ENCODE peak calls at places on chromosomes 4 and X, in five cellular contexts. One of them, this sample, is unnamed.

GRCh38 chr4:61924131-61924530 is 724.0 kb downstream of the ADGRL3 start:
- DNase-seq in activated effector memory CD4-positive, alpha-beta T cell treated with Interleukin-2 at 50 U/mL for 16 hours: no peak
- DNase-seq in stimulated activated CD4-positive, alpha-beta T cell treated with anti-CD3 and anti-CD28 coated beads, Interleukin-1b, Interleukin-23, amount 100 ng/mL, for 24 hours: no peak
- DNase-seq in glutamatergic neuron: no peak
- DNase-seq in fibroblast of lung: no peak
- DNase-seq in this sample: no peak

GRCh38 chrX:153708415-153708814 is 15.8 kb downstream of the BCAP31 start:
- DNase-seq in glutamatergic neuron: peak
- DNase-seq in activated effector memory CD4-positive, alpha-beta T cell treated with Interleukin-2 at 50 U/mL for 16 hours: no peak
- DNase-seq in stimulated activated CD4-positive, alpha-beta T cell treated with anti-CD3 and anti-CD28 coated beads, Interleukin-1b, Interleukin-23, amount 100 ng/mL, for 24 hours: no peak
- DNase-seq in fibroblast of lung: peak
- DNase-seq in this sample: peak

GRCh38 chr4:1109898-1110506 is 3.4 kb downstream of the RNF212 start:
- DNase-seq in activated effector memory CD4-positive, alpha-beta T cell treated with Interleukin-2 at 50 U/mL for 16 hours: no peak
- DNase-seq in stimulated activated CD4-positive, alpha-beta T cell treated with anti-CD3 and anti-CD28 coated beads, Interleukin-1b, Interleukin-23, amount 100 ng/mL, for 24 hours: no peak
- DNase-seq in fibroblast of lung: no peak
- DNase-seq in glutamatergic neuron: no peak
- DNase-seq in this sample: no peak

GRCh38 chr4:101972791-101973190 is 182.3 kb downstream of the BANK1 start:
- DNase-seq in glutamatergic neuron: no peak
- DNase-seq in stimulated activated CD4-positive, alpha-beta T cell treated with anti-CD3 and anti-CD28 coated beads, Interleukin-1b, Interleukin-23, amount 100 ng/mL, for 24 hours: no peak
- DNase-seq in activated effector memory CD4-positive, alpha-beta T cell treated with Interleukin-2 at 50 U/mL for 16 hours: no peak
- DNase-seq in fibroblast of lung: no peak
- DNase-seq in this sample: no peak

GRCh38 chr4:99708551-99708950 is 50.9 kb upstream of the C4orf54 start:
- DNase-seq in stimulated activated CD4-positive, alpha-beta T cell treated with anti-CD3 and anti-CD28 coated beads, Interleukin-1b, Interleukin-23, amount 100 ng/mL, for 24 hours: no peak
- DNase-seq in activated effector memory CD4-positive, alpha-beta T cell treated with Interleukin-2 at 50 U/mL for 16 hours: no peak
- DNase-seq in glutamatergic neuron: no peak
- DNase-seq in fibroblast of lung: no peak
- DNase-seq in this sample: no peak

GRCh38 chr4:183602444-183603102 is 56.4 kb downstream of the RWDD4 start:
- DNase-seq in stimulated activated CD4-positive, alpha-beta T cell treated with anti-CD3 and anti-CD28 coated beads, Interleukin-1b, Interleukin-23, amount 100 ng/mL, for 24 hours: no peak
- DNase-seq in glutamatergic neuron: no peak
- DNase-seq in activated effector memory CD4-positive, alpha-beta T cell treated with Interleukin-2 at 50 U/mL for 16 hours: no peak
- DNase-seq in fibroblast of lung: peak
- DNase-seq in this sample: no peak

GRCh38 chr4:100525689-100526088 is 7.9 kb upstream of the EMCN start:
- DNase-seq in activated effector memory CD4-positive, alpha-beta T cell treated with Interleukin-2 at 50 U/mL for 16 hours: no peak
- DNase-seq in glutamatergic neuron: no peak
- DNase-seq in fibroblast of lung: no peak
- DNase-seq in stimulated activated CD4-positive, alpha-beta T cell treated with anti-CD3 and anti-CD28 coated beads, Interleukin-1b, Interleukin-23, amount 100 ng/mL, for 24 hours: no peak
- DNase-seq in this sample: no peak

GRCh38 chrX:136608295-136608933 is 39.5 kb upstream of the CD40LG start:
- DNase-seq in activated effector memory CD4-positive, alpha-beta T cell treated with Interleukin-2 at 50 U/mL for 16 hours: peak
- DNase-seq in glutamatergic neuron: no peak
- DNase-seq in fibroblast of lung: peak
- DNase-seq in stimulated activated CD4-positive, alpha-beta T cell treated with anti-CD3 and anti-CD28 coated beads, Interleukin-1b, Interleukin-23, amount 100 ng/mL, for 24 hours: peak
- DNase-seq in this sample: peak

GRCh38 chr4:168636506-168637176 is 139.8 kb downstream of the PALLD start:
- DNase-seq in activated effector memory CD4-positive, alpha-beta T cell treated with Interleukin-2 at 50 U/mL for 16 hours: no peak
- DNase-seq in stimulated activated CD4-positive, alpha-beta T cell treated with anti-CD3 and anti-CD28 coated beads, Interleukin-1b, Interleukin-23, amount 100 ng/mL, for 24 hours: no peak
- DNase-seq in glutamatergic neuron: no peak
- DNase-seq in fibroblast of lung: peak
- DNase-seq in this sample: no peak

GRCh38 chr4:73856518-73856917 is 3.4 kb downstream of the PF4V1 start:
- DNase-seq in glutamatergic neuron: no peak
- DNase-seq in activated effector memory CD4-positive, alpha-beta T cell treated with Interleukin-2 at 50 U/mL for 16 hours: no peak
- DNase-seq in stimulated activated CD4-positive, alpha-beta T cell treated with anti-CD3 and anti-CD28 coated beads, Interleukin-1b, Interleukin-23, amount 100 ng/mL, for 24 hours: no peak
- DNase-seq in fibroblast of lung: peak
- DNase-seq in this sample: no peak